ENCODE peak calls at places on chromosome 7, in eight cellular contexts. P, J, T, B, U, L, G and M are unnamed samples. For H3K27me3, the result is how much of the 10 kb centered on the place peaks cover.

GRCh38 chr7:22561356-22561755 is 61.4 kb upstream of the STEAP1B start:
- DNase-seq in P (peak), J (peak), T (peak), B (peak), U (peak), L (peak), G (peak), M (peak)

GRCh38 chr7:149824301-149824741 is 13.9 kb upstream of the ZNF862 start:
- DNase-seq in P (no peak), J (no peak), T (peak), B (no peak), U (no peak), L (no peak), G (no peak), M (peak)

GRCh38 chr7:158175779-158176178 is 411.8 kb downstream of the PTPRN2 start:
- DNase-seq in P (no peak), J (no peak), T (no peak), B (no peak), U (no peak), L (no peak), G (no peak), M (no peak)

GRCh38 chr7:156668130-156668741 is 27.7 kb downstream of the RNF32 start:
- DNase-seq in P (no peak), J (peak), T (no peak), B (no peak), U (no peak), L (no peak), G (no peak), M (no peak)

GRCh38 chr7:6639032-6639431 is 1.9 kb downstream of the ZNF316 start:
- DNase-seq in P (no peak), J (no peak), T (no peak), B (no peak), U (no peak), L (no peak), G (no peak), M (no peak)

GRCh38 chr7:79403451-79403850 is 50.0 kb downstream of the MAGI2 start:
- DNase-seq in P (no peak), J (peak), T (no peak), B (no peak), U (no peak), L (no peak), G (no peak), M (no peak)

GRCh38 chr7:51223505-51223904 is 93.1 kb downstream of the COBL start:
- DNase-seq in P (no peak), J (no peak), T (no peak), B (no peak), U (no peak), L (no peak), G (no peak), M (no peak)

GRCh38 chr7:151987748-151988529 is 31.7 kb downstream of the GALNTL5 start:
- DNase-seq in P (no peak), J (peak), T (peak), B (no peak), U (no peak), L (peak), G (no peak), M (no peak)

GRCh38 chr7:17460665-17461064 is 162.2 kb downstream of the AHR start:
- DNase-seq in P (no peak), J (no peak), T (no peak), B (no peak), U (no peak), L (no peak), G (no peak), M (no peak)

GRCh38 chr7:92904292-92905131 is 68.1 kb upstream of the CDK6 start:
- DNase-seq in P (no peak), J (peak), T (no peak), B (peak), U (peak), L (no peak), G (no peak), M (no peak)

GRCh38 chr7:7565746-7566650 is 686 bp upstream of the MIOS start:
- DNase-seq in P (no peak), J (no peak), T (no peak), B (peak), U (peak), L (no peak), G (no peak), M (no peak)

GRCh38 chr7:73622527-73622908 is 1.8 kb downstream of the MLXIPL start:
- DNase-seq in P (no peak), J (no peak), T (no peak), B (no peak), U (no peak), L (no peak), G (no peak), M (no peak)

GRCh38 chr7:23530355-23530754 is 1.4 kb downstream of the TRA2A start:
- DNase-seq in P (no peak), J (peak), T (no peak), B (no peak), U (no peak), L (peak), G (peak), M (no peak)

GRCh38 chr7:105664816-105665525 is 83.7 kb upstream of the EFCAB10 start:
- DNase-seq in P (no peak), J (peak), T (no peak), B (no peak), U (no peak), L (peak), G (peak), M (no peak)

GRCh38 chr7:47931788-47932425 is 16.4 kb downstream of the PKD1L1 start:
- DNase-seq in P (no peak), J (peak), T (no peak), B (no peak), U (no peak), L (no peak), G (no peak), M (peak)

GRCh38 chr7:28142650-28143049 is 37.9 kb downstream of the JAZF1 start:
- DNase-seq in P (no peak), J (no peak), T (no peak), B (no peak), U (no peak), L (no peak), G (no peak), M (no peak)

GRCh38 chr7:36999851-37000480 is 275.7 kb upstream of the AOAH start:
- DNase-seq in P (no peak), J (no peak), T (no peak), B (no peak), U (no peak), L (no peak), G (no peak), M (no peak)

GRCh38 chr7:109284943-109285342 is 715.3 kb downstream of the DNAJB9 start:
- DNase-seq in P (no peak), J (no peak), T (no peak), B (no peak), U (no peak), L (no peak), G (no peak), M (no peak)

GRCh38 chr7:50293509-50294179 is 10.9 kb upstream of the IKZF1 start:
- DNase-seq in P (no peak), J (no peak), T (no peak), B (no peak), U (no peak), L (no peak), G (no peak), M (no peak)

GRCh38 chr7:92768501-92769360 is 67.6 kb downstream of the CDK6 start:
- DNase-seq in P (no peak), J (peak), T (no peak), B (no peak), U (no peak), L (no peak), G (no peak), M (no peak)

GRCh38 chr7:47314728-47315601 is 266.9 kb downstream of the TNS3 start:
- DNase-seq in P (no peak), J (peak), T (peak), B (no peak), U (no peak), L (no peak), G (no peak), M (peak)

GRCh38 chr7:22587322-22587721 is 87.3 kb upstream of the STEAP1B start:
- DNase-seq in P (no peak), J (no peak), T (no peak), B (no peak), U (no peak), L (no peak), G (no peak), M (no peak)

GRCh38 chr7:18508441-18509427 is 13.2 kb downstream of the HDAC9 start:
- DNase-seq in P (no peak), J (peak), T (no peak), B (peak), U (peak), L (peak), G (peak), M (no peak)

GRCh38 chr7:51229106-51229537 is 87.5 kb downstream of the COBL start:
- DNase-seq in P (no peak), J (no peak), T (no peak), B (no peak), U (no peak), L (peak), G (peak), M (no peak)

GRCh38 chr7:28355553-28356319 is 56.6 kb upstream of the CREB5 start:
- DNase-seq in P (no peak), J (no peak), T (no peak), B (no peak), U (no peak), L (no peak), G (peak), M (no peak)

GRCh38 chr7:47669178-47669878 is 87.4 kb upstream of the TNS3 start:
- DNase-seq in P (peak), J (peak), T (peak), B (no peak), U (peak), L (no peak), G (no peak), M (peak)

GRCh38 chr7:148684289-148684688 is 14.4 kb upstream of the CUL1 start:
- DNase-seq in P (no peak), J (no peak), T (no peak), B (no peak), U (no peak), L (no peak), G (no peak), M (no peak)

GRCh38 chr7:106190589-106191330 is 78.6 kb upstream of the SYPL1 start:
- DNase-seq in P (no peak), J (no peak), T (no peak), B (no peak), U (no peak), L (no peak), G (no peak), M (no peak)

GRCh38 chr7:4246536-4246935 is 435.6 kb upstream of the FOXK1 start:
- DNase-seq in P (no peak), J (no peak), T (no peak), B (no peak), U (no peak), L (no peak), G (no peak), M (no peak)

GRCh38 chr7:135923700-135924261 is 53.4 kb downstream of the MTPN start:
- DNase-seq in P (no peak), J (peak), T (no peak), B (peak), U (peak), L (no peak), G (no peak), M (no peak)

GRCh38 chr7:4962872-4963775 is 4.1 kb upstream of the MMD2 start:
- DNase-seq in P (no peak), J (no peak), T (no peak), B (no peak), U (no peak), L (no peak), G (no peak), M (no peak)

GRCh38 chr7:104985259-104985617 is 28.8 kb upstream of the KMT2E start:
- DNase-seq in P (no peak), J (no peak), T (no peak), B (no peak), U (no peak), L (no peak), G (no peak), M (no peak)

GRCh38 chr7:22152690-22153089 is 204.3 kb downstream of the RAPGEF5 start:
- DNase-seq in P (no peak), J (no peak), T (no peak), B (no peak), U (no peak), L (no peak), G (no peak), M (no peak)

GRCh38 chr7:148242271-148242801 is 348.2 kb upstream of the C7orf33 start:
- DNase-seq in P (peak), J (peak), T (no peak), B (peak), U (peak), L (peak), G (peak), M (no peak)

GRCh38 chr7:100488333-100489095 is 4.8 kb downstream of the NYAP1 start:
- DNase-seq in P (no peak), J (no peak), T (peak), B (no peak), U (no peak), L (no peak), G (no peak), M (no peak)

GRCh38 chr7:148021507-148022045 is 569.0 kb upstream of the C7orf33 start:
- DNase-seq in P (no peak), J (no peak), T (no peak), B (no peak), U (no peak), L (peak), G (no peak), M (no peak)

GRCh38 chr7:27128034-27128433 is 2.5 kb downstream of the HOXA4 start:
- DNase-seq in P (no peak), J (peak), T (no peak), B (no peak), U (no peak), L (no peak), G (no peak), M (no peak)
- H3K27me3 ChIP-seq in P (under half), J (under half), T (half or more), B (under half), U (under half), L (half or more), G (under half), M (under half)

DNA sequence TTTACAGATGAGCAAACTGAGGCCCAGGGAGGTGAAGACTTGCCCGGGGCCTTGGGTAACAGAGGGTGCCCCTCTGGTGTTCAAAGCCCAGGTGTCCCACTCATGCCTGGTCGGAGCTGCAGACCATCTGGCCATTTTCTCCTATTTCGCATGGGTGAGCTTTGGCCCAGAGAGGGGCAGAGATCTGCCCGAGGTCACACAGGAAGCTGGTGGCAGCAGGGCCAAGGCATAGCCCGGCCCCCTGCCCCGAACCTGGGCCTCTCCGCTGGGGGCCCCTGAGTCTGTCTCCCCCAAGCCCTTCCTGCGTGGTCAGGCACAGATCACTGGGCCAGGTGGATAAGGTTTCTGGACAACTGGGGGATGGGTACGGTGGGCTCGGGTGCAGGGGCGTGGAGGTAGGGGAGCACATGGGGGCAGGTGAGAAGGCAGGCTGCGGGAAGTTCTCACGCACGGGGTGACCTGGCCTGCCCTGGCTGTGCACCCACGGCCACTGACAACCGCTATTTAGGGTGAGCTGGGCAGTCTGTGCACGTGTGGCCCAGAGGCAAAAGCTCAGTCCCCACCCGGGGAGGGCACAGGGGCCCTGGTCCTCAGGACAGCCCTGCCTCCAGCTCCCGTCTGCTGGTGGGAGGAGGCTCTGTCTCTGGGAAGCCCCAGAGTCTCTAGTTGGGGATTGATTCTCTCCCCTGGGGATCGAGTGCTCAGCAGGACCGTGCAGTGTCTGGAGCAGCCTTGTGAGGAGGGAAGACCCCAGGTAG is 68.6 kb downstream of the UNCX start:
- DNase-seq in P (no peak), J (no peak), T (peak), B (no peak), U (no peak), L (no peak), G (no peak), M (no peak)
- H3K27me3 ChIP-seq in P (under half), J (half or more), T (half or more), B (under half), U (half or more), L (under half), G (under half), M (under half)

GRCh38 chr7:41274179-41274578 is 428.7 kb downstream of the INHBA start:
- DNase-seq in P (no peak), J (no peak), T (no peak), B (no peak), U (no peak), L (no peak), G (no peak), M (no peak)
- H3K27me3 ChIP-seq in P (under half), J (under half), T (under half), B (under half), U (under half), L (under half), G (under half), M (under half)

DNA sequence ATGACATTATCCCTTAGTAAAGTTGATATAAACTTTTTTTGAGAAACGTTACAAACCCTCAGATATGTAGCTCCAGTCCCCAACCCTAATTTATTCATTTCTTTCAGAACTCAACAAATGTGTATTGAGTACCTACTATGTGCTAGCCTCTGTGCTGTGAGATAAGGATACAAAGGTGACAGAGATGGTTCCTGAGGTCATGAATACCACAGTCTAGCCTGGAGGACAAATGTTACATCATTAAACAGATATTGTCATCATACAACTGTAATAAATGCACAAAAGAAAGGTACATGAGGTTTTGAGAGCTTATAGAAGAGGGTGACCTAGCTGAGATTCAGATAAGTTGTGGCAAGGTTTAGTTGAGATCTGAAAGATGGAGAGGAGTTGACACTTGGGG is 4.4 kb upstream of the WIPF3 start:
- DNase-seq in P (no peak), J (no peak), T (no peak), B (no peak), U (no peak), L (no peak), G (no peak), M (no peak)
- H3K27me3 ChIP-seq in P (under half), J (under half), T (under half), B (under half), U (under half), L (under half), G (under half), M (under half)

GRCh38 chr7:155439311-155440017 is 18.5 kb upstream of the EN2 start:
- DNase-seq in P (no peak), J (no peak), T (no peak), B (no peak), U (no peak), L (no peak), G (no peak), M (peak)
- H3K27me3 ChIP-seq in P (under half), J (under half), T (half or more), B (under half), U (under half), L (half or more), G (under half), M (under half)

GRCh38 chr7:159310457-159311171 is 165.9 kb upstream of the VIPR2 start:
- DNase-seq in P (no peak), J (no peak), T (no peak), B (no peak), U (no peak), L (no peak), G (no peak), M (no peak)

GRCh38 chr7:159306012-159306411 is 161.3 kb upstream of the VIPR2 start:
- DNase-seq in P (no peak), J (no peak), T (no peak), B (no peak), U (no peak), L (no peak), G (no peak), M (no peak)

GRCh38 chr7:159311172-159311494 is 166.5 kb upstream of the VIPR2 start:
- DNase-seq in P (no peak), J (no peak), T (no peak), B (no peak), U (no peak), L (no peak), G (no peak), M (no peak)
- H3K27me3 ChIP-seq in P (under half), J (under half), T (under half), B (under half), U (under half), L (under half), G (under half), M (under half)

GRCh38 chr7:91344911-91345310 is 80.7 kb downstream of the FZD1 start:
- DNase-seq in P (no peak), J (no peak), T (no peak), B (no peak), U (peak), L (no peak), G (no peak), M (no peak)

GRCh38 chr7:91343420-91343819 is 79.2 kb downstream of the FZD1 start:
- DNase-seq in P (no peak), J (no peak), T (no peak), B (no peak), U (no peak), L (no peak), G (no peak), M (no peak)

GRCh38 chr7:91345449-91345848 is 81.2 kb downstream of the FZD1 start:
- DNase-seq in P (no peak), J (no peak), T (no peak), B (no peak), U (no peak), L (no peak), G (no peak), M (no peak)

GRCh38 chr7:91342402-91342801 is 78.2 kb downstream of the FZD1 start:
- DNase-seq in P (no peak), J (no peak), T (no peak), B (no peak), U (no peak), L (no peak), G (no peak), M (no peak)

GRCh38 chr7:91344248-91344647 is 80.0 kb downstream of the FZD1 start:
- DNase-seq in P (no peak), J (no peak), T (no peak), B (no peak), U (no peak), L (no peak), G (no peak), M (no peak)
- H3K27me3 ChIP-seq in P (under half), J (under half), T (under half), B (under half), U (under half), L (under half), G (under half), M (under half)

DNA sequence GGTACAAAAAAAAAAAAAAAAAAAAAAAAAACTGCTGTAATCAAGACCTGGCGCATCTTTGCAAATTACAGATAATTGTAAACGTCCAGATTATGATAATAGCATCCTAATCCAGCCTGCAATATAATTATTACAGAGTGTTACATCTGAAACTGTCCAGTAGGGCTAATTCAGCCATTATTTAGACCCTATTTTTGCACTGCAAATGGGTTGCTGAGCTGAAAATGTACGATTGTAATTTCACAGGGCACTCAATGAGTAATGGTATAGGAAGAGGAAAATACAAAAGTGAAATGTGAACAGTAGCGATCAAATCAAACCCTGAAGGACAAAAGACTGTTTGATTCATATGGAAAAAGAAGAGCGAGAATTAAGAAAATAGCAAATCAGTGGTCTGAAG is 8.8 kb downstream of the DLX6 start:
- DNase-seq in P (no peak), J (no peak), T (no peak), B (no peak), U (no peak), L (no peak), G (no peak), M (no peak)
- H3K27me3 ChIP-seq in P (half or more), J (half or more), T (half or more), B (under half), U (half or more), L (half or more), G (under half), M (under half)

GRCh38 chr7:112159346-112159745 is 46.9 kb downstream of the DOCK4 start:
- DNase-seq in P (no peak), J (no peak), T (no peak), B (no peak), U (no peak), L (no peak), G (no peak), M (no peak)
- H3K27me3 ChIP-seq in P (under half), J (under half), T (under half), B (under half), U (under half), L (under half), G (under half), M (under half)

GRCh38 chr7:150942591-150943452 is 35.3 kb downstream of the KCNH2 start:
- DNase-seq in P (no peak), J (no peak), T (no peak), B (no peak), U (no peak), L (no peak), G (no peak), M (no peak)

GRCh38 chr7:150940446-150941102 is 37.5 kb downstream of the KCNH2 start:
- DNase-seq in P (no peak), J (no peak), T (no peak), B (no peak), U (no peak), L (no peak), G (no peak), M (peak)

GRCh38 chr7:150943453-150943814 is 34.7 kb downstream of the KCNH2 start:
- DNase-seq in P (no peak), J (no peak), T (no peak), B (no peak), U (no peak), L (no peak), G (no peak), M (no peak)

GRCh38 chr7:150941351-150941982 is 36.7 kb downstream of the KCNH2 start:
- DNase-seq in P (no peak), J (no peak), T (no peak), B (no peak), U (no peak), L (no peak), G (no peak), M (no peak)

GRCh38 chr7:150941983-150942590 is 36.0 kb downstream of the KCNH2 start:
- DNase-seq in P (peak), J (no peak), T (peak), B (no peak), U (no peak), L (no peak), G (no peak), M (no peak)
- H3K27me3 ChIP-seq in P (under half), J (under half), T (under half), B (under half), U (under half), L (under half), G (under half), M (under half)